ENCODE peak calls at places on chromosomes 4 and X, in ten cellular contexts. G is effector memory CD8-positive, alpha-beta T cell; D is H7; B is left cardiac atrium; P is stimulated activated CD4-positive, alpha-beta T cell treated with anti-CD3 and anti-CD28 coated beads, Interleukin-4, amount 100 ng/mL, for 1 hour; T is occipital lobe; Q is ureter; Y is GM13976; Z is LHCN-M2; W is ELR. X is an unnamed sample.
A peak's percentile ranks its signal among the peaks of the same experiment; 100 is the strongest.

GRCh38 chr4:186765138-186765537 is 41.5 kb upstream of the FAT1 start:
- DNase-seq in G (no peak), D (peak; percentile 30), B (peak; percentile 22), P (no peak), T (no peak), Q (peak; percentile 57), Y (no peak), Z (peak; percentile 95), W (peak; percentile 77), X (no peak)

GRCh38 chr4:1462009-1462767 is 55.9 kb upstream of the NKX1-1 start:
- DNase-seq in G (no peak), D (peak; percentile 83), B (no peak), P (no peak), T (no peak), Q (no peak), Y (no peak), Z (no peak), W (no peak), X (no peak)

GRCh38 chr4:167964766-167965373 is 127.5 kb upstream of the ANXA10 start:
- DNase-seq in G (no peak), D (no peak), B (no peak), P (no peak), T (no peak), Q (no peak), Y (no peak), Z (no peak), W (peak; percentile 44), X (no peak)

GRCh38 chr4:92060333-92060732 is 243.4 kb upstream of the GRID2 start:
- DNase-seq in G (no peak), D (peak; percentile 1), B (no peak), P (no peak), T (no peak), Q (no peak), Y (no peak), Z (no peak), W (no peak), X (no peak)

GRCh38 chrX:13689519-13690211 is 737 bp downstream of the RAB9A start:
- DNase-seq in G (no peak), D (peak; percentile 34), B (no peak), P (peak; percentile 2), T (no peak), Q (no peak), Y (no peak), Z (no peak), W (peak; percentile 54), X (no peak)

GRCh38 chr4:129362685-129363274 is 266.8 kb downstream of the C4orf33 start:
- DNase-seq in G (peak; percentile 20), D (peak; percentile 54), B (peak; percentile 52), P (peak; percentile 25), T (no peak), Q (peak; percentile 50), Y (peak; percentile 61), Z (peak; percentile 61), W (peak; percentile 75), X (peak; percentile 15)

GRCh38 chr4:82388405-82388804 is 14.6 kb upstream of the HNRNPD start:
- DNase-seq in G (no peak), D (peak; percentile 39), B (no peak), P (no peak), T (no peak), Q (no peak), Y (no peak), Z (no peak), W (no peak), X (no peak)

GRCh38 chrX:31132803-31133202 is 61.0 kb upstream of the FTHL17 start:
- DNase-seq in G (no peak), D (no peak), B (no peak), P (no peak), T (no peak), Q (no peak), Y (no peak), Z (no peak), W (no peak), X (no peak)

GRCh38 chrX:18927558-18927957 is 56.4 kb downstream of the PHKA2 start:
- DNase-seq in G (no peak), D (no peak), B (no peak), P (no peak), T (no peak), Q (no peak), Y (no peak), Z (no peak), W (no peak), X (no peak)

GRCh38 chrX:7170903-7171302 is 22.9 kb upstream of the PUDP start:
- DNase-seq in G (peak; percentile 13), D (peak; percentile 45), B (no peak), P (peak; percentile 10), T (no peak), Q (no peak), Y (no peak), Z (no peak), W (peak; percentile 32), X (peak; percentile 1)

GRCh38 chr4:163171590-163171989 is 4.9 kb upstream of the NAF1 start:
- DNase-seq in G (no peak), D (no peak), B (no peak), P (no peak), T (no peak), Q (no peak), Y (no peak), Z (no peak), W (no peak), X (no peak)

GRCh38 chr4:26573389-26573794 is 10.5 kb upstream of the TBC1D19 start:
- DNase-seq in G (no peak), D (peak; percentile 10), B (no peak), P (no peak), T (no peak), Q (no peak), Y (no peak), Z (peak; percentile 60), W (no peak), X (no peak)

GRCh38 chr4:184441461-184442392 is 32.6 kb downstream of the IRF2 start:
- DNase-seq in G (no peak), D (peak; percentile 52), B (no peak), P (no peak), T (no peak), Q (no peak), Y (no peak), Z (no peak), W (peak; percentile 44), X (no peak)

GRCh38 chrX:32673193-32673592 is 538.2 kb downstream of the DMD start:
- DNase-seq in G (no peak), D (peak; percentile 4), B (no peak), P (no peak), T (no peak), Q (no peak), Y (no peak), Z (peak; percentile 18), W (no peak), X (no peak)

GRCh38 chr4:53346920-53347852 is 18.7 kb downstream of the SCFD2 start:
- DNase-seq in G (no peak), D (no peak), B (no peak), P (no peak), T (no peak), Q (no peak), Y (no peak), Z (peak; percentile 32), W (peak; percentile 85), X (no peak)

GRCh38 chr4:129526812-129527211 is 430.9 kb downstream of the C4orf33 start:
- DNase-seq in G (no peak), D (no peak), B (no peak), P (no peak), T (no peak), Q (no peak), Y (no peak), Z (no peak), W (peak; percentile 48), X (no peak)

X was measured in CD8-positive, alpha-beta memory T cell.